ENCODE peak calls at places on chromosomes 4 and X, in nine cellular contexts. P is LoVo; X is posterior cingulate gyrus; B is activated CD8-positive, alpha-beta memory T cell treated with anti-CD3 and anti-CD28 coated beads, Interleukin-2, amount 50 U/mL, for 4 hours; S is activated CD4-positive, alpha-beta T cell treated with anti-CD3 and anti-CD28 coated beads, Interleukin-2, amount 50 U/mL, for 1 hour; E is T-helper 17 cell; J is NT2/D1; W is T follicular helper cell; D is HEK293T. R is an unnamed sample.
A peak's percentile ranks its signal among the peaks of the same experiment; 100 is the strongest.

GRCh38 chr4:62387808-62388207 is 1187.7 kb downstream of the ADGRL3 start:
- DNase-seq in P (no peak), D (no peak), B (no peak), E (no peak), W (no peak), S (no peak), J (no peak), X (no peak), R (no peak)

GRCh38 chr4:77695769-77696168 is 90.1 kb downstream of the CXCL13 start:
- DNase-seq in D (no peak), W (no peak), B (no peak), P (peak; percentile 53), J (no peak), S (no peak), X (no peak), E (no peak), R (no peak)

GRCh38 chrX:119468930-119469635 is 839 bp downstream of the SLC25A5 start:
- DNase-seq in W (peak; percentile 80), X (peak; percentile 85), S (peak; percentile 85), J (peak; percentile 64), P (peak; percentile 75), B (peak; percentile 87), E (peak; percentile 83), D (peak; percentile 85), R (peak; percentile 88)

GRCh38 chrX:134868766-134869495 is 121.9 kb upstream of the SMIM10 start:
- DNase-seq in P (peak; percentile 2), X (no peak), S (no peak), J (no peak), D (no peak), W (no peak), E (no peak), B (no peak), R (no peak)

GRCh38 chrX:74234829-74235228 is 69.2 kb upstream of the ZCCHC13 start:
- DNase-seq in B (no peak), P (no peak), X (no peak), E (no peak), S (no peak), W (no peak), D (no peak), J (no peak), R (no peak)

GRCh38 chrX:153873282-153874090 is 12.5 kb downstream of the L1CAM start:
- DNase-seq in S (no peak), P (no peak), E (no peak), D (no peak), W (no peak), X (no peak), B (no peak), J (peak; percentile 27), R (no peak)

GRCh38 chr4:26076000-26076587 is 162.1 kb downstream of the SMIM20 start:
- DNase-seq in E (no peak), P (no peak), B (no peak), X (no peak), J (no peak), W (no peak), S (no peak), D (no peak), R (no peak)

GRCh38 chrX:74535633-74536141 is 78.7 kb downstream of the RLIM start:
- DNase-seq in P (no peak), W (no peak), X (peak; percentile 24), J (peak; percentile 6), E (peak; percentile 17), S (peak; percentile 1), D (peak; percentile 47), B (peak; percentile 28), R (peak; percentile 67)

GRCh38 chr4:25955705-25956104 is 41.7 kb downstream of the SMIM20 start:
- DNase-seq in J (no peak), B (no peak), P (no peak), E (no peak), D (no peak), S (no peak), X (no peak), W (no peak), R (no peak)

GRCh38 chr4:127518022-127518421 is 114.7 kb upstream of the INTU start:
- DNase-seq in S (no peak), J (no peak), E (no peak), B (no peak), D (no peak), W (no peak), X (no peak), P (no peak), R (no peak)

GRCh38 chr4:2372488-2373030 is 45.9 kb downstream of the ZFYVE28 start:
- DNase-seq in J (no peak), B (no peak), W (no peak), S (no peak), P (no peak), D (no peak), E (no peak), X (no peak), R (no peak)